ENCODE peak calls at places on chromosomes 16 and 17, in ten cellular contexts. T is SK-N-SH; S is CD4-positive, alpha-beta T cell; Z is MM.1S; V is fibroblast of villous mesenchyme; K is tibial artery; D is ascending aorta; L is mesothelial cell of epicardium; R is GM12865; W is right atrium auricular region. A is an unnamed sample.

GRCh38 chr16:8572919-8573724 is 17.2 kb downstream of the TMEM114 start:
- DNase-seq in T (peak), S (no peak), Z (peak), V (peak), K (no peak), D (no peak), L (no peak), R (peak), W (no peak), A (no peak)

GRCh38 chr16:54935411-54936085 is 4.9 kb downstream of the IRX5 start:
- DNase-seq in T (no peak), S (no peak), Z (no peak), V (no peak), K (no peak), D (no peak), L (no peak), R (no peak), W (no peak), A (no peak)

GRCh38 chr16:4241601-4242270 is at the start of gene SRL:
- DNase-seq in T (peak), S (no peak), Z (no peak), V (no peak), K (no peak), D (no peak), L (no peak), R (no peak), W (no peak), A (no peak)

GRCh38 chr17:80631142-80632045 is 86.8 kb downstream of the RPTOR start:
- DNase-seq in T (no peak), S (no peak), Z (no peak), V (no peak), K (no peak), D (no peak), L (no peak), R (no peak), W (no peak), A (no peak)

GRCh38 chr16:85583491-85584181 is 29.5 kb upstream of the GSE1 start:
- DNase-seq in T (peak), S (no peak), Z (no peak), V (peak), K (no peak), D (no peak), L (no peak), R (no peak), W (no peak), A (no peak)

GRCh38 chr17:72030067-72030899 is 90.5 kb upstream of the SOX9 start:
- DNase-seq in T (no peak), S (peak), Z (peak), V (peak), K (no peak), D (no peak), L (peak), R (peak), W (peak), A (peak)

GRCh38 chr16:49496656-49497055 is 123.1 kb downstream of the C16orf78 start:
- DNase-seq in T (no peak), S (no peak), Z (no peak), V (no peak), K (peak), D (no peak), L (no peak), R (no peak), W (no peak), A (no peak)

GRCh38 chr17:80107231-80108021 is 6.0 kb downstream of the GAA start:
- DNase-seq in T (no peak), S (no peak), Z (no peak), V (no peak), K (no peak), D (no peak), L (peak), R (no peak), W (no peak), A (no peak)

GRCh38 chr17:47925677-47925987 is 15.7 kb upstream of the PNPO start:
- DNase-seq in T (no peak), S (no peak), Z (no peak), V (no peak), K (no peak), D (no peak), L (no peak), R (no peak), W (no peak), A (no peak)

GRCh38 chr17:2388705-2389099 is 12.2 kb downstream of the MNT start:
- DNase-seq in T (peak), S (no peak), Z (no peak), V (no peak), K (no peak), D (no peak), L (no peak), R (no peak), W (no peak), A (no peak)
- TF ChIP-seq CTCF in T (no peak), S (no peak), Z (no peak), V (no peak), K (no peak), D (no peak), L (no peak), R (no peak), W (no peak), A (no peak)

DNA sequence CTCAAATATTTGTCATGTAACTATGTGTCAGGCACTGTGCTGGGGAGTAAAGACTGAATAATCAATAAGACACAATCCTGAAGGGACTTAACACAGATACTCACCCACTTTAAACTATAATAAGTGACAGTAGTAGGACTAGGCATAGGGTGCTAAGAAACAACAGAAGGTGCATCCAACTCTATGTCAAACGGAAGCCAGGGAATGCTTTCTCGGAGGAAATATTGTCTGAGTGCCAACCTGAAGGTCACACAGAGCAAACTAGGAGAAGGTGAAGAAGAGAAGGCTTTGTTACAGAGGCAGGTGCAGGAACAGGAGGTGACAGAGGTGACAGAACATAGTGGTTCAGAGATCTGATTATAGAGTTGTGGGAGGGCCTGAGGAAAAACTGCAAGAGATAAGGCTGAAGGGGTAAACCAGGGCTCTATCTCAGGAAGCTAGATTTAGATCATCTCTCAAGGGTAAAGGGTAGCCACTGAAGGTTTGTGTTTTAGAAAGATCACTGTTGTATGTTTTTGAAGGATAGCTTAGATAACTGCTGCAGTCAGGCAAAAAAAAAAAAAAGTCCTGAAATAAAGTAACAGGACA is 85.4 kb upstream of the NETO2 start:
- DNase-seq in T (no peak), S (no peak), Z (no peak), V (no peak), K (no peak), D (no peak), L (no peak), R (no peak), W (no peak), A (no peak)
- TF ChIP-seq CTCF in T (no peak), S (no peak), Z (no peak), V (no peak), K (no peak), D (no peak), L (no peak), R (no peak), W (no peak), A (no peak)

GRCh38 chr16:23432176-23433128 is 20.5 kb downstream of the COG7 start:
- DNase-seq in T (peak), S (no peak), Z (peak), V (no peak), K (no peak), D (no peak), L (no peak), R (no peak), W (no peak), A (no peak)
- TF ChIP-seq CTCF in T (peak), S (no peak), Z (peak), V (no peak), K (no peak), D (no peak), L (no peak), R (no peak), W (no peak), A (no peak)

GRCh38 chr17:65659512-65659911 is 98.1 kb upstream of the AXIN2 start:
- DNase-seq in T (no peak), S (no peak), Z (no peak), V (no peak), K (no peak), D (no peak), L (no peak), R (no peak), W (no peak), A (no peak)

GRCh38 chr17:65660947-65661346 is 99.5 kb upstream of the AXIN2 start:
- DNase-seq in T (no peak), S (no peak), Z (no peak), V (peak), K (no peak), D (no peak), L (no peak), R (peak), W (no peak), A (no peak)

GRCh38 chr17:65656390-65657250 is 95.2 kb upstream of the AXIN2 start:
- DNase-seq in T (no peak), S (no peak), Z (no peak), V (peak), K (no peak), D (no peak), L (no peak), R (peak), W (no peak), A (no peak)

GRCh38 chr17:65660078-65660477 is 98.6 kb upstream of the AXIN2 start:
- DNase-seq in T (no peak), S (no peak), Z (no peak), V (no peak), K (no peak), D (no peak), L (no peak), R (no peak), W (no peak), A (no peak)

DNA sequence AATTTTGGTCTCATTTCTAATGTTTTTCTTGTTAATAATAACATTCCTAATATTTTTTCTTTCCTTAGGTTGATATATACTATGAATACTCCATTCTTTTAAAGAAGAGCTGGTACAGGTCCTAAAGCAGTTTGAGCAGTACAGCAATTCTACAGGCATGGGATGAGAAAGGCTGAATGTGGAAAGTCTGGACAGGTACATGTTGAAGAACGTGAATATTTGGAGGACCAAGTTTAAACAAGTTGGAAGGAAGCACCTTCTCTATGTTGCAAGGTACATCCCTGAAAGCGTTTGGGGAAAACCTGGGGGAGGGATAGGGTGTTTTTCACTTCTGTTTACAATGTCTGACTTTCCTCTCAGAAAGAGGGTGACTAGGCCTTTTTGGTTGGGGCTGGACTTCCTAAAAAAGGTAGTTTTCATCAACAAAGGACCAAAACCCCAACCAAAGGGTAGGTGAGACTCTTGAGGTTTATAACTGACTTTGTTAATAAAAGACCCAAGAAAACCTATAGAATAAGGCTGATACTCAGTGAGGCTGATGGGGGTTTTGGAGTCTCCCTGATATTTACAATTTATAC is 95.9 kb upstream of the AXIN2 start:
- DNase-seq in T (no peak), S (no peak), Z (no peak), V (no peak), K (no peak), D (no peak), L (no peak), R (peak), W (no peak), A (no peak)
- TF ChIP-seq CTCF in T (no peak), S (no peak), Z (no peak), V (no peak), K (no peak), D (no peak), L (no peak), R (no peak), W (no peak), A (no peak)

DNA sequence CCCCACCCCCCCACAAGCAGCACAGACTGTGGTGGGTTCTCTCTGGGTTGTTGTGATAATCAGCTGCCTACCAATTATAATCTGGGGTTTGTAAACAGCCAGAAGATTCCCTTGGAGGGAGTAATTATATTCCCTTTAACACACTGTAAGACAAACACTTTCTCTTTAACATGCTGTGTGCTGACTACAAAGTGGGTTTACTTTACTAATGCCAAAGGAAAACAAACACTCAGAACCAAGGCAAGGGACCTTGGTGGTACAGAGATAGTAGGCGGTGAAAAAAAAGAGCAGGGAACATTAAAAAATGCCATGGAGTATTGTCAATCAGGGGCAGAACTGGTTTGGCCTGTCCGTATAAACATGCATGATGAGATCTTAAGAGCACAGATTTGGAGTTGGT is 3.0 kb upstream of the VAT1L start:
- DNase-seq in T (no peak), S (no peak), Z (no peak), V (no peak), K (no peak), D (no peak), L (no peak), R (no peak), W (no peak), A (no peak)
- TF ChIP-seq CTCF in T (no peak), S (no peak), Z (no peak), V (no peak), K (no peak), D (no peak), L (no peak), R (no peak), W (no peak), A (no peak)